ENCODE peak calls at places on chromosomes 13 and 19, in ten cellular contexts. V, U, P, I, T, B, R, F, N and W are unnamed samples.

GRCh38 chr13:39105110-39105509 is 66.9 kb downstream of the NHLRC3 start:
- DNase-seq in P (no peak), R (peak; percentile 71), I (no peak), F (peak; percentile 50), U (no peak), N (no peak), T (peak; percentile 12), V (peak; percentile 3), B (no peak), W (no peak)

GRCh38 chr13:87792878-87793277 is 121.7 kb downstream of the SLITRK5 start:
- DNase-seq in P (no peak), T (no peak), U (no peak), I (no peak), N (no peak), F (no peak), V (no peak), R (no peak), B (peak; percentile 11), W (no peak)

GRCh38 chr13:31998131-31998530 is 33.4 kb upstream of the FRY start:
- DNase-seq in N (no peak), U (peak; percentile 45), T (no peak), P (no peak), R (no peak), B (no peak), V (no peak), F (no peak), I (peak; percentile 95), W (no peak)

GRCh38 chr13:113859311-113860050 is 4.4 kb downstream of the GAS6 start:
- DNase-seq in N (no peak), U (no peak), I (no peak), R (no peak), P (no peak), B (no peak), V (no peak), T (no peak), F (no peak), W (no peak)

GRCh38 chr13:112467236-112467635 is 91.1 kb downstream of the SPACA7 start:
- DNase-seq in U (no peak), P (no peak), T (no peak), V (no peak), R (no peak), F (no peak), I (no peak), B (no peak), N (no peak), W (no peak)

GRCh38 chr13:19089315-19089714 is 92.3 kb downstream of the TUBA3C start:
- DNase-seq in I (peak; percentile 55), F (no peak), P (no peak), T (no peak), V (no peak), N (no peak), U (no peak), B (peak; percentile 8), R (no peak), W (no peak)

GRCh38 chr19:2532252-2533071 is 56.5 kb downstream of the GADD45B start:
- DNase-seq in U (peak; percentile 48), F (peak; percentile 95), I (no peak), T (peak; percentile 94), V (peak; percentile 61), B (no peak), R (peak; percentile 51), N (no peak), P (no peak), W (peak; percentile 60)

GRCh38 chr19:39506944-39507714 is 7.8 kb upstream of the SELENOV start:
- DNase-seq in N (peak; percentile 55), F (peak; percentile 82), U (no peak), B (peak; percentile 94), P (peak; percentile 89), R (peak; percentile 52), V (peak; percentile 84), I (no peak), T (peak; percentile 59), W (no peak)

GRCh38 chr19:44887648-44888047 is 3.4 kb upstream of the TOMM40 start:
- DNase-seq in I (no peak), F (no peak), U (no peak), V (no peak), N (no peak), R (no peak), T (no peak), B (no peak), P (no peak), W (no peak)

GRCh38 chr13:99726261-99726894 is 225.1 kb downstream of the TM9SF2 start:
- DNase-seq in T (no peak), U (no peak), I (no peak), R (no peak), B (no peak), N (no peak), F (no peak), P (no peak), V (no peak), W (no peak)